ENCODE peak calls at places on chromosome 17, in nine cellular contexts. One of them, this sample, is unnamed.

GRCh38 chr17:73255671-73256181 is 6.0 kb downstream of the CPSF4L start:
- DNase-seq in HEK293T: peak
- DNase-seq in cardiac fibroblast: peak
- DNase-seq in lower lobe of right lung: peak
- DNase-seq in GM18507: peak
- DNase-seq in dermis microvascular lymphatic vessel endothelial cell: peak
- DNase-seq in HS-27A: no peak
- DNase-seq in NCI-H460: no peak
- DNase-seq in Jurkat, Clone E6-1: no peak
- DNase-seq in this sample: peak

GRCh38 chr17:81870155-81870977 is 771 bp downstream of the ARHGDIA start:
- DNase-seq in HEK293T: no peak
- DNase-seq in cardiac fibroblast: peak
- DNase-seq in lower lobe of right lung: peak
- DNase-seq in GM18507: no peak
- DNase-seq in dermis microvascular lymphatic vessel endothelial cell: no peak
- DNase-seq in HS-27A: no peak
- DNase-seq in NCI-H460: no peak
- DNase-seq in Jurkat, Clone E6-1: no peak
- DNase-seq in this sample: peak

GRCh38 chr17:16443390-16444257 is 28.3 kb downstream of the TRPV2 start:
- DNase-seq in HEK293T: no peak
- DNase-seq in cardiac fibroblast: no peak
- DNase-seq in lower lobe of right lung: no peak
- DNase-seq in GM18507: no peak
- DNase-seq in dermis microvascular lymphatic vessel endothelial cell: no peak
- DNase-seq in HS-27A: no peak
- DNase-seq in NCI-H460: no peak
- DNase-seq in Jurkat, Clone E6-1: no peak
- DNase-seq in this sample: no peak

GRCh38 chr17:46853896-46854444 is 2.6 kb downstream of the WNT9B start:
- DNase-seq in HEK293T: no peak
- DNase-seq in cardiac fibroblast: peak
- DNase-seq in lower lobe of right lung: no peak
- DNase-seq in GM18507: no peak
- DNase-seq in dermis microvascular lymphatic vessel endothelial cell: no peak
- DNase-seq in HS-27A: no peak
- DNase-seq in NCI-H460: no peak
- DNase-seq in Jurkat, Clone E6-1: no peak
- DNase-seq in this sample: no peak

GRCh38 chr17:40326014-40326831 is 17.2 kb downstream of the RARA start:
- DNase-seq in HEK293T: no peak
- DNase-seq in cardiac fibroblast: no peak
- DNase-seq in lower lobe of right lung: peak
- DNase-seq in GM18507: peak
- DNase-seq in dermis microvascular lymphatic vessel endothelial cell: no peak
- DNase-seq in HS-27A: no peak
- DNase-seq in NCI-H460: no peak
- DNase-seq in Jurkat, Clone E6-1: no peak
- DNase-seq in this sample: no peak

GRCh38 chr17:43581581-43581980 is 35.4 kb upstream of the ETV4 start:
- DNase-seq in HEK293T: no peak
- DNase-seq in cardiac fibroblast: no peak
- DNase-seq in lower lobe of right lung: no peak
- DNase-seq in GM18507: no peak
- DNase-seq in dermis microvascular lymphatic vessel endothelial cell: no peak
- DNase-seq in HS-27A: no peak
- DNase-seq in NCI-H460: no peak
- DNase-seq in Jurkat, Clone E6-1: no peak
- DNase-seq in this sample: no peak

GRCh38 chr17:55405600-55405999 is 16.0 kb downstream of the MMD start:
- DNase-seq in HEK293T: no peak
- DNase-seq in cardiac fibroblast: no peak
- DNase-seq in lower lobe of right lung: no peak
- DNase-seq in GM18507: no peak
- DNase-seq in dermis microvascular lymphatic vessel endothelial cell: no peak
- DNase-seq in HS-27A: no peak
- DNase-seq in NCI-H460: no peak
- DNase-seq in Jurkat, Clone E6-1: no peak
- DNase-seq in this sample: no peak

GRCh38 chr17:77879226-77879895 is 79.1 kb upstream of the TNRC6C start:
- DNase-seq in HEK293T: no peak
- DNase-seq in cardiac fibroblast: no peak
- DNase-seq in lower lobe of right lung: peak
- DNase-seq in GM18507: no peak
- DNase-seq in dermis microvascular lymphatic vessel endothelial cell: no peak
- DNase-seq in HS-27A: no peak
- DNase-seq in NCI-H460: no peak
- DNase-seq in Jurkat, Clone E6-1: no peak
- DNase-seq in this sample: no peak

GRCh38 chr17:2177235-2177811 is 122.4 kb downstream of the HIC1 start:
- DNase-seq in HEK293T: no peak
- DNase-seq in cardiac fibroblast: peak
- DNase-seq in lower lobe of right lung: no peak
- DNase-seq in GM18507: no peak
- DNase-seq in dermis microvascular lymphatic vessel endothelial cell: no peak
- DNase-seq in HS-27A: no peak
- DNase-seq in NCI-H460: no peak
- DNase-seq in Jurkat, Clone E6-1: no peak
- DNase-seq in this sample: no peak

GRCh38 chr17:8997994-8998628 is 23.2 kb upstream of the NTN1 start:
- DNase-seq in HEK293T: peak
- DNase-seq in cardiac fibroblast: peak
- DNase-seq in lower lobe of right lung: peak
- DNase-seq in GM18507: peak
- DNase-seq in dermis microvascular lymphatic vessel endothelial cell: peak
- DNase-seq in HS-27A: no peak
- DNase-seq in NCI-H460: peak
- DNase-seq in Jurkat, Clone E6-1: peak
- DNase-seq in this sample: peak

GRCh38 chr17:79368521-79368920 is 242.3 kb downstream of the RBFOX3 start:
- DNase-seq in HEK293T: no peak
- DNase-seq in cardiac fibroblast: no peak
- DNase-seq in lower lobe of right lung: no peak
- DNase-seq in GM18507: no peak
- DNase-seq in dermis microvascular lymphatic vessel endothelial cell: no peak
- DNase-seq in HS-27A: no peak
- DNase-seq in NCI-H460: no peak
- DNase-seq in Jurkat, Clone E6-1: no peak
- DNase-seq in this sample: no peak

GRCh38 chr17:49123061-49123460 is 9.5 kb upstream of the B4GALNT2 start:
- DNase-seq in HEK293T: no peak
- DNase-seq in cardiac fibroblast: no peak
- DNase-seq in lower lobe of right lung: no peak
- DNase-seq in GM18507: no peak
- DNase-seq in dermis microvascular lymphatic vessel endothelial cell: no peak
- DNase-seq in HS-27A: no peak
- DNase-seq in NCI-H460: no peak
- DNase-seq in Jurkat, Clone E6-1: no peak
- DNase-seq in this sample: no peak

GRCh38 chr17:80860101-80860671 is 131.5 kb upstream of the CHMP6 start:
- DNase-seq in HEK293T: no peak
- DNase-seq in cardiac fibroblast: no peak
- DNase-seq in lower lobe of right lung: peak
- DNase-seq in GM18507: no peak
- DNase-seq in dermis microvascular lymphatic vessel endothelial cell: no peak
- DNase-seq in HS-27A: no peak
- DNase-seq in NCI-H460: no peak
- DNase-seq in Jurkat, Clone E6-1: no peak
- DNase-seq in this sample: no peak

GRCh38 chr17:9522074-9522473 is 53.5 kb downstream of the STX8 start:
- DNase-seq in HEK293T: peak
- DNase-seq in cardiac fibroblast: peak
- DNase-seq in lower lobe of right lung: no peak
- DNase-seq in GM18507: peak
- DNase-seq in dermis microvascular lymphatic vessel endothelial cell: peak
- DNase-seq in HS-27A: peak
- DNase-seq in NCI-H460: peak
- DNase-seq in Jurkat, Clone E6-1: peak
- DNase-seq in this sample: peak

GRCh38 chr17:48883171-48883570 is 9.4 kb upstream of the ATP5MC1 start:
- DNase-seq in HEK293T: no peak
- DNase-seq in cardiac fibroblast: no peak
- DNase-seq in lower lobe of right lung: no peak
- DNase-seq in GM18507: no peak
- DNase-seq in dermis microvascular lymphatic vessel endothelial cell: no peak
- DNase-seq in HS-27A: no peak
- DNase-seq in NCI-H460: no peak
- DNase-seq in Jurkat, Clone E6-1: no peak
- DNase-seq in this sample: no peak

GRCh38 chr17:64056269-64057005 is 36.0 kb upstream of the ICAM2 start:
- DNase-seq in HEK293T: no peak
- DNase-seq in cardiac fibroblast: no peak
- DNase-seq in lower lobe of right lung: no peak
- DNase-seq in GM18507: peak
- DNase-seq in dermis microvascular lymphatic vessel endothelial cell: no peak
- DNase-seq in HS-27A: no peak
- DNase-seq in NCI-H460: no peak
- DNase-seq in Jurkat, Clone E6-1: no peak
- DNase-seq in this sample: no peak

GRCh38 chr17:77479817-77480508 is 339.2 kb downstream of the SEC14L1 start:
- DNase-seq in HEK293T: no peak
- DNase-seq in cardiac fibroblast: no peak
- DNase-seq in lower lobe of right lung: no peak
- DNase-seq in GM18507: no peak
- DNase-seq in dermis microvascular lymphatic vessel endothelial cell: no peak
- DNase-seq in HS-27A: no peak
- DNase-seq in NCI-H460: no peak
- DNase-seq in Jurkat, Clone E6-1: no peak
- DNase-seq in this sample: peak

GRCh38 chr17:80709090-80709695 is 164.6 kb downstream of the RPTOR start:
- DNase-seq in HEK293T: no peak
- DNase-seq in cardiac fibroblast: no peak
- DNase-seq in lower lobe of right lung: no peak
- DNase-seq in GM18507: no peak
- DNase-seq in dermis microvascular lymphatic vessel endothelial cell: no peak
- DNase-seq in HS-27A: no peak
- DNase-seq in NCI-H460: no peak
- DNase-seq in Jurkat, Clone E6-1: peak
- DNase-seq in this sample: no peak

GRCh38 chr17:73592079-73592415 is 52.2 kb downstream of the SDK2 start:
- DNase-seq in HEK293T: no peak
- DNase-seq in cardiac fibroblast: no peak
- DNase-seq in lower lobe of right lung: no peak
- DNase-seq in GM18507: no peak
- DNase-seq in dermis microvascular lymphatic vessel endothelial cell: no peak
- DNase-seq in HS-27A: no peak
- DNase-seq in NCI-H460: no peak
- DNase-seq in Jurkat, Clone E6-1: no peak
- DNase-seq in this sample: no peak

GRCh38 chr17:7280519-7281073 is 922 bp upstream of the SLC2A4 start:
- DNase-seq in HEK293T: peak
- DNase-seq in cardiac fibroblast: peak
- DNase-seq in lower lobe of right lung: peak
- DNase-seq in GM18507: peak
- DNase-seq in dermis microvascular lymphatic vessel endothelial cell: peak
- DNase-seq in HS-27A: peak
- DNase-seq in NCI-H460: peak
- DNase-seq in Jurkat, Clone E6-1: peak
- DNase-seq in this sample: peak

GRCh38 chr17:77836557-77837041 is 121.9 kb upstream of the TNRC6C start:
- DNase-seq in HEK293T: no peak
- DNase-seq in cardiac fibroblast: peak
- DNase-seq in lower lobe of right lung: no peak
- DNase-seq in GM18507: no peak
- DNase-seq in dermis microvascular lymphatic vessel endothelial cell: no peak
- DNase-seq in HS-27A: no peak
- DNase-seq in NCI-H460: peak
- DNase-seq in Jurkat, Clone E6-1: no peak
- DNase-seq in this sample: no peak

GRCh38 chr17:76092526-76093413 is 10.8 kb downstream of the EXOC7 start:
- DNase-seq in HEK293T: no peak
- DNase-seq in cardiac fibroblast: no peak
- DNase-seq in lower lobe of right lung: peak
- DNase-seq in GM18507: no peak
- DNase-seq in dermis microvascular lymphatic vessel endothelial cell: no peak
- DNase-seq in HS-27A: no peak
- DNase-seq in NCI-H460: no peak
- DNase-seq in Jurkat, Clone E6-1: peak
- DNase-seq in this sample: no peak

GRCh38 chr17:10161392-10161791 is 37.0 kb downstream of the GAS7 start:
- DNase-seq in HEK293T: no peak
- DNase-seq in cardiac fibroblast: no peak
- DNase-seq in lower lobe of right lung: no peak
- DNase-seq in GM18507: no peak
- DNase-seq in dermis microvascular lymphatic vessel endothelial cell: peak
- DNase-seq in HS-27A: no peak
- DNase-seq in NCI-H460: no peak
- DNase-seq in Jurkat, Clone E6-1: no peak
- DNase-seq in this sample: no peak

GRCh38 chr17:58195518-58196123 is 3.1 kb downstream of the EPX start:
- DNase-seq in HEK293T: no peak
- DNase-seq in cardiac fibroblast: no peak
- DNase-seq in lower lobe of right lung: no peak
- DNase-seq in GM18507: no peak
- DNase-seq in dermis microvascular lymphatic vessel endothelial cell: no peak
- DNase-seq in HS-27A: no peak
- DNase-seq in NCI-H460: no peak
- DNase-seq in Jurkat, Clone E6-1: no peak
- DNase-seq in this sample: no peak

GRCh38 chr17:78338860-78339259 is 21.0 kb downstream of the SOCS3 start:
- DNase-seq in HEK293T: no peak
- DNase-seq in cardiac fibroblast: no peak
- DNase-seq in lower lobe of right lung: no peak
- DNase-seq in GM18507: no peak
- DNase-seq in dermis microvascular lymphatic vessel endothelial cell: no peak
- DNase-seq in HS-27A: no peak
- DNase-seq in NCI-H460: peak
- DNase-seq in Jurkat, Clone E6-1: no peak
- DNase-seq in this sample: no peak

GRCh38 chr17:32016231-32016630 is 9.0 kb downstream of the LRRC37B start:
- DNase-seq in HEK293T: no peak
- DNase-seq in cardiac fibroblast: no peak
- DNase-seq in lower lobe of right lung: no peak
- DNase-seq in GM18507: no peak
- DNase-seq in dermis microvascular lymphatic vessel endothelial cell: no peak
- DNase-seq in HS-27A: no peak
- DNase-seq in NCI-H460: no peak
- DNase-seq in Jurkat, Clone E6-1: no peak
- DNase-seq in this sample: no peak

This sample was measured in retina.